ENCODE peak calls at places on chromosomes 3 and 15, in four cellular contexts. One of them, this sample, is unnamed.

GRCh38 chr3:106842151-106842550 is 535.1 kb upstream of the CCDC54 start:
- DNase-seq in NCI-H82: no peak
- DNase-seq in HT1080: no peak
- DNase-seq in HS-5: no peak
- DNase-seq in this sample: no peak

GRCh38 chr3:11476814-11477213 is 166.9 kb downstream of the VGLL4 start:
- DNase-seq in HT1080: no peak
- DNase-seq in HS-5: no peak
- DNase-seq in NCI-H82: peak; percentile 84
- DNase-seq in this sample: peak; percentile 97

GRCh38 chr3:32502944-32503286 is 263 bp upstream of the CMTM6 start:
- DNase-seq in HT1080: no peak
- DNase-seq in NCI-H82: no peak
- DNase-seq in HS-5: no peak
- DNase-seq in this sample: no peak

GRCh38 chr3:73549071-73549600 is 75.6 kb downstream of the PDZRN3 start:
- DNase-seq in NCI-H82: no peak
- DNase-seq in HT1080: no peak
- DNase-seq in HS-5: no peak
- DNase-seq in this sample: peak; percentile 26

GRCh38 chr3:50154840-50155490 is at the start of gene SEMA3F:
- DNase-seq in NCI-H82: peak; percentile 83
- DNase-seq in HS-5: no peak
- DNase-seq in HT1080: peak; percentile 32
- DNase-seq in this sample: peak; percentile 81

GRCh38 chr3:115246621-115247020 is 99.5 kb upstream of the ZBTB20 start:
- DNase-seq in NCI-H82: no peak
- DNase-seq in HT1080: no peak
- DNase-seq in HS-5: no peak
- DNase-seq in this sample: no peak

GRCh38 chr3:73600293-73600938 is 24.3 kb downstream of the PDZRN3 start:
- DNase-seq in HT1080: no peak
- DNase-seq in HS-5: no peak
- DNase-seq in NCI-H82: no peak
- DNase-seq in this sample: no peak

GRCh38 chr3:14761121-14761672 is 57.6 kb upstream of the FGD5 start:
- DNase-seq in NCI-H82: no peak
- DNase-seq in HT1080: no peak
- DNase-seq in HS-5: no peak
- DNase-seq in this sample: no peak

GRCh38 chr15:96053039-96054021 is 277.2 kb upstream of the NR2F2 start:
- DNase-seq in NCI-H82: peak; percentile 86
- DNase-seq in HS-5: no peak
- DNase-seq in HT1080: no peak
- DNase-seq in this sample: peak; percentile 77

GRCh38 chr3:53273271-53273670 is 17.4 kb upstream of the TKT start:
- DNase-seq in NCI-H82: no peak
- DNase-seq in HS-5: no peak
- DNase-seq in HT1080: no peak
- DNase-seq in this sample: no peak

GRCh38 chr15:64651573-64652260 is 123.7 kb downstream of the RBPMS2 start:
- DNase-seq in HT1080: no peak
- DNase-seq in NCI-H82: no peak
- DNase-seq in HS-5: no peak
- DNase-seq in this sample: peak; percentile 85

GRCh38 chr3:29186131-29186599 is 94.7 kb upstream of the RBMS3 start:
- DNase-seq in HT1080: peak; percentile 93
- DNase-seq in NCI-H82: no peak
- DNase-seq in HS-5: peak; percentile 95
- DNase-seq in this sample: no peak

GRCh38 chr15:62976301-62976842 is 66.2 kb upstream of the TPM1 start:
- DNase-seq in NCI-H82: no peak
- DNase-seq in HT1080: peak; percentile 63
- DNase-seq in HS-5: peak; percentile 52
- DNase-seq in this sample: no peak

GRCh38 chr3:71702131-71703024 is 22.8 kb downstream of the EIF4E3 start:
- DNase-seq in HS-5: no peak
- DNase-seq in NCI-H82: no peak
- DNase-seq in HT1080: peak; percentile 78
- DNase-seq in this sample: no peak

This sample was measured in NCI-H69.